ENCODE peak calls at places on chromosomes 2 and 18, in four cellular contexts. P is left cardiac atrium, J is GM18507, V is adrenal gland. K is an unnamed sample.

GRCh38 chr18:70291295-70291574 is 2.4 kb downstream of the SOCS6 start:
- DNase-seq in J (no peak), P (no peak), V (no peak), K (no peak)

GRCh38 chr2:39851691-39852110 is 72.6 kb upstream of the THUMPD2 start:
- DNase-seq in J (no peak), P (no peak), V (no peak), K (no peak)

GRCh38 chr2:28348149-28348567 is 44.5 kb upstream of the FOSL2 start:
- DNase-seq in J (no peak), V (no peak), P (peak), K (no peak)

GRCh38 chr18:36073676-36074075 is 6.3 kb upstream of the RPRD1A start:
- DNase-seq in P (no peak), J (no peak), V (no peak), K (no peak)

GRCh38 chr2:239271471-239272255 is 129.2 kb downstream of the HDAC4 start:
- DNase-seq in J (no peak), V (no peak), P (no peak), K (no peak)

GRCh38 chr18:8847066-8847755 is 141.9 kb downstream of the MTCL1 start:
- DNase-seq in J (no peak), P (no peak), V (no peak), K (no peak)

GRCh38 chr18:47413327-47413726 is 161.9 kb upstream of the SKOR2 start:
- DNase-seq in P (no peak), V (no peak), J (no peak), K (no peak)

GRCh38 chr2:189285962-189286648 is 106.5 kb upstream of the COL5A2 start:
- DNase-seq in P (no peak), V (no peak), J (no peak), K (no peak)

GRCh38 chr2:109128466-109129355 is at the start of gene SH3RF3:
- DNase-seq in V (peak), J (no peak), P (peak), K (no peak)

GRCh38 chr18:74115046-74115445 is 32.6 kb downstream of the FBXO15 start:
- DNase-seq in J (no peak), P (no peak), V (no peak), K (no peak)

GRCh38 chr18:79784965-79785770 is 12.6 kb upstream of the KCNG2 start:
- DNase-seq in J (no peak), P (no peak), V (no peak), K (no peak)

GRCh38 chr2:236915726-236916125 is 170.0 kb upstream of the COPS8 start:
- DNase-seq in P (no peak), J (no peak), V (no peak), K (no peak)

GRCh38 chr2:31302940-31303563 is 69.1 kb downstream of the EHD3 start:
- DNase-seq in P (no peak), V (peak), J (no peak), K (no peak)

GRCh38 chr2:187477041-187477440 is 29.0 kb upstream of the CALCRL start:
- DNase-seq in J (no peak), P (no peak), V (no peak), K (no peak)

GRCh38 chr18:58788971-58789797 is 75.5 kb upstream of the ZNF532 start:
- DNase-seq in P (peak), V (peak), J (no peak), K (no peak)

GRCh38 chr2:235078914-235079472 is 127.2 kb downstream of the SH3BP4 start:
- DNase-seq in J (no peak), V (no peak), P (no peak), K (no peak)

K was measured in GM12864.